ENCODE peak calls at places on chromosomes 7 and 10, in six cellular contexts. One of them, this sample, is unnamed.

GRCh38 chr10:78783753-78784152 is 285.0 kb upstream of the ZMIZ1 start:
- DNase-seq in GM20000: no peak
- DNase-seq in head of caudate nucleus: no peak
- DNase-seq in stimulated activated CD4-positive, alpha-beta T cell treated with anti-CD3 and anti-CD28 coated beads, Interleukin-15, amount 100 ng/mL, for 1 hour: no peak
- DNase-seq in hypothalamus: no peak
- DNase-seq in caudate nucleus: no peak
- DNase-seq in this sample: no peak

GRCh38 chr7:142534726-142535122 is 214.5 kb upstream of the PRSS1 start:
- DNase-seq in GM20000: no peak
- DNase-seq in head of caudate nucleus: no peak
- DNase-seq in stimulated activated CD4-positive, alpha-beta T cell treated with anti-CD3 and anti-CD28 coated beads, Interleukin-15, amount 100 ng/mL, for 1 hour: no peak
- DNase-seq in hypothalamus: no peak
- DNase-seq in caudate nucleus: no peak
- DNase-seq in this sample: no peak

GRCh38 chr7:144004703-144005102 is 4.6 kb downstream of the OR6B1 start:
- DNase-seq in GM20000: no peak
- DNase-seq in head of caudate nucleus: no peak
- DNase-seq in stimulated activated CD4-positive, alpha-beta T cell treated with anti-CD3 and anti-CD28 coated beads, Interleukin-15, amount 100 ng/mL, for 1 hour: no peak
- DNase-seq in hypothalamus: no peak
- DNase-seq in caudate nucleus: no peak
- DNase-seq in this sample: no peak

GRCh38 chr10:103583871-103584215 is 90.3 kb downstream of the NEURL1 start:
- DNase-seq in GM20000: no peak
- DNase-seq in head of caudate nucleus: no peak
- DNase-seq in stimulated activated CD4-positive, alpha-beta T cell treated with anti-CD3 and anti-CD28 coated beads, Interleukin-15, amount 100 ng/mL, for 1 hour: no peak
- DNase-seq in hypothalamus: no peak
- DNase-seq in caudate nucleus: no peak
- DNase-seq in this sample: no peak

GRCh38 chr7:151696738-151697514 is 177.2 kb upstream of the RHEB start:
- DNase-seq in GM20000: no peak
- DNase-seq in head of caudate nucleus: no peak
- DNase-seq in stimulated activated CD4-positive, alpha-beta T cell treated with anti-CD3 and anti-CD28 coated beads, Interleukin-15, amount 100 ng/mL, for 1 hour: no peak
- DNase-seq in hypothalamus: no peak
- DNase-seq in caudate nucleus: no peak
- DNase-seq in this sample: no peak

GRCh38 chr10:10788761-10789160 is 228.9 kb upstream of the CELF2 start:
- DNase-seq in GM20000: no peak
- DNase-seq in head of caudate nucleus: no peak
- DNase-seq in stimulated activated CD4-positive, alpha-beta T cell treated with anti-CD3 and anti-CD28 coated beads, Interleukin-15, amount 100 ng/mL, for 1 hour: no peak
- DNase-seq in hypothalamus: no peak
- DNase-seq in caudate nucleus: no peak
- DNase-seq in this sample: no peak

GRCh38 chr10:95229724-95230627 is 35.9 kb downstream of the ACSM6 start:
- DNase-seq in GM20000: no peak
- DNase-seq in head of caudate nucleus: no peak
- DNase-seq in stimulated activated CD4-positive, alpha-beta T cell treated with anti-CD3 and anti-CD28 coated beads, Interleukin-15, amount 100 ng/mL, for 1 hour: no peak
- DNase-seq in hypothalamus: no peak
- DNase-seq in caudate nucleus: no peak
- DNase-seq in this sample: no peak

GRCh38 chr10:74363727-74364126 is 212.7 kb downstream of the ADK start:
- DNase-seq in GM20000: no peak
- DNase-seq in head of caudate nucleus: no peak
- DNase-seq in stimulated activated CD4-positive, alpha-beta T cell treated with anti-CD3 and anti-CD28 coated beads, Interleukin-15, amount 100 ng/mL, for 1 hour: no peak
- DNase-seq in hypothalamus: no peak
- DNase-seq in caudate nucleus: no peak
- DNase-seq in this sample: no peak

GRCh38 chr7:85927226-85927625 is 716.5 kb upstream of the GRM3 start:
- DNase-seq in GM20000: no peak
- DNase-seq in head of caudate nucleus: no peak
- DNase-seq in stimulated activated CD4-positive, alpha-beta T cell treated with anti-CD3 and anti-CD28 coated beads, Interleukin-15, amount 100 ng/mL, for 1 hour: no peak
- DNase-seq in hypothalamus: no peak
- DNase-seq in caudate nucleus: no peak
- DNase-seq in this sample: no peak

This sample was measured in T-helper 17 cell.